ENCODE peak calls at places on chromosomes 7 and 10, in nine cellular contexts. B is fibroblast of villous mesenchyme, M is lower lobe of right lung, D is lung, G is PC-9, O is tibial artery, C is cardiac muscle cell, R is adrenal gland, Z is BJ. L is an unnamed sample.
A peak's percentile ranks its signal among the peaks of the same experiment; 100 is the strongest.

GRCh38 chr10:13731799-13732198 is 145.0 kb downstream of the PRPF18 start:
- DNase-seq in G (no peak), D (no peak), B (no peak), C (no peak), M (no peak), O (no peak), R (no peak), Z (no peak), L (no peak)

GRCh38 chr10:132912685-132913558 is 29.4 kb downstream of the CFAP46 start:
- DNase-seq in R (no peak), Z (no peak), O (peak; percentile 34), B (no peak), G (no peak), M (no peak), C (peak; percentile 44), D (no peak), L (no peak)

GRCh38 chr10:72679838-72680241 is 12.1 kb upstream of the MCU start:
- DNase-seq in M (no peak), D (no peak), G (no peak), O (no peak), B (no peak), Z (no peak), R (no peak), C (no peak), L (no peak)

GRCh38 chr7:22610871-22611757 is 111.1 kb upstream of the STEAP1B start:
- DNase-seq in R (no peak), G (no peak), O (no peak), M (no peak), D (no peak), Z (peak; percentile 35), C (no peak), B (peak; percentile 56), L (no peak)

GRCh38 chr7:75920431-75921161 is 5.6 kb downstream of the POR start:
- DNase-seq in D (no peak), C (no peak), Z (no peak), G (no peak), R (peak; percentile 58), M (no peak), B (peak; percentile 28), O (no peak), L (peak; percentile 48)

GRCh38 chr7:77266162-77266807 is 66.7 kb upstream of the FGL2 start:
- DNase-seq in B (no peak), Z (no peak), R (no peak), C (no peak), G (no peak), M (no peak), D (no peak), O (no peak), L (peak; percentile 24)

GRCh38 chr10:14259696-14260595 is 70.8 kb downstream of the FRMD4A start:
- DNase-seq in B (peak; percentile 49), Z (peak; percentile 63), D (no peak), O (no peak), C (no peak), M (no peak), G (no peak), R (no peak), L (no peak)

GRCh38 chr7:119720541-119720940 is 552.4 kb upstream of the KCND2 start:
- DNase-seq in O (no peak), D (no peak), M (no peak), R (no peak), G (no peak), Z (no peak), B (peak; percentile 69), C (peak; percentile 21), L (peak; percentile 92)

GRCh38 chr10:119807960-119808697 is 64.5 kb downstream of the MCMBP start:
- DNase-seq in O (no peak), D (no peak), G (no peak), B (peak; percentile 66), M (no peak), C (no peak), Z (peak; percentile 78), R (no peak), L (peak; percentile 39)

GRCh38 chr10:124001391-124002260 is 91.8 kb downstream of the CHST15 start:
- DNase-seq in R (no peak), D (peak; percentile 28), Z (no peak), G (no peak), M (peak; percentile 42), O (peak; percentile 63), B (no peak), C (no peak), L (no peak)

GRCh38 chr10:32103721-32104120 is 47.5 kb upstream of the KIF5B start:
- DNase-seq in G (no peak), D (no peak), C (no peak), O (no peak), Z (no peak), R (no peak), B (no peak), M (no peak), L (no peak)

GRCh38 chr7:129607471-129608120 is 3.9 kb upstream of the NRF1 start:
- DNase-seq in Z (no peak), C (peak; percentile 55), B (no peak), M (no peak), D (no peak), O (no peak), R (no peak), G (no peak), L (peak; percentile 53)

GRCh38 chr7:18064242-18064838 is 36.7 kb upstream of the PRPS1L1 start:
- DNase-seq in C (peak; percentile 19), G (no peak), M (no peak), O (no peak), Z (no peak), B (peak; percentile 12), D (no peak), R (no peak), L (peak; percentile 36)

GRCh38 chr10:119919271-119919670 is 26.7 kb downstream of the SEC23IP start:
- DNase-seq in R (no peak), G (no peak), B (peak; percentile 29), C (no peak), D (no peak), Z (no peak), M (no peak), O (no peak), L (no peak)

GRCh38 chr7:20075992-20076813 is 141.0 kb downstream of the MACC1 start:
- DNase-seq in C (no peak), D (no peak), Z (no peak), M (no peak), O (no peak), R (no peak), G (no peak), B (peak; percentile 52), L (peak; percentile 19)

GRCh38 chr10:8034666-8035640 is 19.5 kb upstream of the GATA3 start:
- DNase-seq in B (no peak), Z (no peak), R (no peak), D (no peak), M (no peak), C (peak; percentile 13), O (no peak), G (peak; percentile 60), L (no peak)

GRCh38 chr10:112298581-112298980 is 15.4 kb downstream of the TECTB start:
- DNase-seq in Z (no peak), C (peak; percentile 72), B (no peak), M (no peak), G (no peak), D (no peak), R (no peak), O (no peak), L (no peak)

GRCh38 chr7:83072576-83073517 is 89.8 kb downstream of the PCLO start:
- DNase-seq in Z (no peak), G (no peak), C (peak; percentile 12), R (no peak), D (no peak), O (no peak), M (no peak), B (no peak), L (no peak)
- TF ChIP-seq CTCF in Z (peak; percentile 14), G (peak; percentile 39), C (no peak), R (no peak), D (no peak), O (no peak), M (no peak), B (peak; percentile 6), L (peak; percentile 23)

GRCh38 chr10:26440091-26440445 is 1.9 kb downstream of the APBB1IP start:
- DNase-seq in G (no peak), B (no peak), R (no peak), C (no peak), D (no peak), M (no peak), Z (no peak), O (no peak), L (no peak)
- H3K4me3 ChIP-seq in G (no peak overlapping the region), B (no peak overlapping the region), R (no peak overlapping the region), C (no peak overlapping the region), D (no peak overlapping the region), M (peak overlapping the region; percentile 62), Z (no peak overlapping the region), O (peak overlapping the region; percentile 54), L (no peak overlapping the region)

DNA sequence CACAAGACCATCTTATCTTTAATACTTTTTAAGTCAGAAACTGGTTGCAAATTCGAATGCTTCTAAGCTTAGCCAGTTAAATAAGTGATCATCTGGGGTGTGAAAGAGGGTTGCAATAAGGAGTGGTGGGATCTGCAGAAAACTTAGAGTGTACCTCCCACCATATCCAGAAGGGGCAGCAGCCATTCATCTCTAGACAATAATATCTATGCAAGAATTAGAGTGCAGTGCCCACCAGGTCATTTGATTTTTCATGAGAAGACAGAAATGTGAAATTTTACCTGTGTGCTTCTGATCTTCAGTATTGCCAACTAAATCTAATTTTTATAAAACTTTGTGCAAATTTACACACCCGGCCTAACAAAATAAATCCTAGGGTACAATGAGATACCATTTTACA is 127.2 kb upstream of the SP4 start:
- DNase-seq in O (no peak), R (no peak), M (no peak), B (no peak), C (no peak), D (no peak), Z (no peak), G (no peak), L (no peak)
- TF ChIP-seq CTCF in O (no peak), R (no peak), M (no peak), B (no peak), C (no peak), D (no peak), Z (no peak), G (peak; percentile 61), L (peak; percentile 14)

DNA sequence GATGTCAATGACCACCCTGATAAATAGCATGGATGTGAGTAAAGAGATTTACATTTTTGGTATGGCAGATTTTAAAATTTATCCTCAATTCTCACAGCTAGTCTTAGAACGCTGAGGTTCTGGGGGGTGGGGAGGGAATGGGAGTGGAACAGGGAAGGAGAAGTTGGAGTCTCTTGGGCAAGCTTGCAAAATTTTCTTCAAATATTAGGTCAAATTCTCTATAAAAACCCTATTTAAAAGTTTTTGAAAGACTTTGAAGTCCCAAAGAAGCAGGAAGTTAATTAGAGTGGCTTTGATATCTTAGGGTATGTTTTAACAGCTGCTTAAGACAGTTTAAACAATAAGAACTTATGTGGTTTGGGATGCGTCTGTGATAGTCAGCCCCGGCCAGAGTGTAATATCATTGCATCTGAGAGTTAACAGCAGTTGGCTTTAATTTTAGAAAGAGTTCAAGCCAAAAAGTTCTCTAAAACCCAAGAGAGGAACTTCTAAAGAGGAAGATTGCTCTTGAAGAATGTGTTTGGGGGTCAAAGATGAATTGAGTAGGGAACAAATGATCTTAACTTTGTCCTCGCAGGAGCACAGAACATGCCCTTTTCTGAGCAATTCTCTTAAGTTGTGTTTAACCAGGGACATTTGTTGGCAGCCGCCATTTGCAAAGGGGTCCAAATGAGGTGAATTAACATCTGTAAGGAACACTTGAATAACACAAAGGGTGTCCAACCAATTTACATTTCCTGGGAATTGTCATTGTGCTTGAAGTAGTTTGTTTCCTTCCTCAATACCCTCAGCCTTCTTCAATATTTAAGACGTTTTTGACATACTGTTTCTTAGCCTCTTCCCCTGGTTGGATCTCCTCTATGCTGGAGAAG is 182.4 kb downstream of the PTEN start:
- DNase-seq in G (no peak), Z (no peak), O (no peak), D (no peak), M (no peak), R (no peak), C (no peak), B (peak; percentile 37), L (no peak)
- H3K4me3 ChIP-seq in G (no peak overlapping the region), Z (no peak overlapping the region), O (no peak overlapping the region), D (no peak overlapping the region), M (no peak overlapping the region), R (no peak overlapping the region), C (no peak overlapping the region), B (no peak overlapping the region), L (no peak overlapping the region)